ENCODE peak calls at places on chromosomes 6 and 20, in six cellular contexts. J is upper lobe of left lung, G is adrenal gland, E is uterus, M is HCT116, C is spleen. X is an unnamed sample.

GRCh38 chr6:133132092-133132491 is 109.1 kb upstream of the EYA4 start:
- DNase-seq in G (no peak), M (no peak), J (no peak), C (no peak), E (no peak), X (no peak)

GRCh38 chr6:46606318-46606717 is 46.3 kb downstream of the CYP39A1 start:
- DNase-seq in C (no peak), E (no peak), J (no peak), M (no peak), G (no peak), X (no peak)

GRCh38 chr20:44527716-44528199 is 5.9 kb upstream of the SERINC3 start:
- DNase-seq in J (no peak), M (no peak), E (no peak), C (no peak), G (no peak), X (no peak)

GRCh38 chr20:58691773-58692578 is 624 bp upstream of the NPEPL1 start:
- DNase-seq in M (no peak), C (peak), J (peak), G (peak), E (peak), X (no peak)

GRCh38 chr20:21026951-21027350 is 79.2 kb downstream of the LINC00237 start:
- DNase-seq in E (no peak), C (no peak), G (no peak), M (no peak), J (no peak), X (no peak)

GRCh38 chr6:168216741-168217140 is 102.8 kb downstream of the DACT2 start:
- DNase-seq in J (no peak), E (no peak), G (no peak), M (no peak), C (no peak), X (peak)

GRCh38 chr6:140572129-140572528 is 1197.7 kb upstream of the CITED2 start:
- DNase-seq in E (no peak), C (no peak), G (no peak), J (no peak), M (no peak), X (no peak)

GRCh38 chr6:715709-716450 is 22.9 kb upstream of the EXOC2 start:
- DNase-seq in C (no peak), G (no peak), J (no peak), M (no peak), E (no peak), X (no peak)

GRCh38 chr6:13091192-13091591 is 237.1 kb downstream of the TBC1D7 start:
- DNase-seq in J (no peak), C (no peak), G (no peak), E (no peak), M (no peak), X (no peak)

GRCh38 chr20:34927736-34928135 is 27.9 kb downstream of the GSS start:
- DNase-seq in M (no peak), E (no peak), J (no peak), G (no peak), C (no peak), X (no peak)

GRCh38 chr6:26043389-26044139 is 43.7 kb upstream of the HFE start:
- DNase-seq in C (peak), M (no peak), J (peak), G (peak), E (peak), X (peak)

GRCh38 chr6:1190361-1190760 is 121.5 kb upstream of the FOXQ1 start:
- DNase-seq in M (no peak), J (no peak), E (no peak), G (no peak), C (no peak), X (no peak)

DNA sequence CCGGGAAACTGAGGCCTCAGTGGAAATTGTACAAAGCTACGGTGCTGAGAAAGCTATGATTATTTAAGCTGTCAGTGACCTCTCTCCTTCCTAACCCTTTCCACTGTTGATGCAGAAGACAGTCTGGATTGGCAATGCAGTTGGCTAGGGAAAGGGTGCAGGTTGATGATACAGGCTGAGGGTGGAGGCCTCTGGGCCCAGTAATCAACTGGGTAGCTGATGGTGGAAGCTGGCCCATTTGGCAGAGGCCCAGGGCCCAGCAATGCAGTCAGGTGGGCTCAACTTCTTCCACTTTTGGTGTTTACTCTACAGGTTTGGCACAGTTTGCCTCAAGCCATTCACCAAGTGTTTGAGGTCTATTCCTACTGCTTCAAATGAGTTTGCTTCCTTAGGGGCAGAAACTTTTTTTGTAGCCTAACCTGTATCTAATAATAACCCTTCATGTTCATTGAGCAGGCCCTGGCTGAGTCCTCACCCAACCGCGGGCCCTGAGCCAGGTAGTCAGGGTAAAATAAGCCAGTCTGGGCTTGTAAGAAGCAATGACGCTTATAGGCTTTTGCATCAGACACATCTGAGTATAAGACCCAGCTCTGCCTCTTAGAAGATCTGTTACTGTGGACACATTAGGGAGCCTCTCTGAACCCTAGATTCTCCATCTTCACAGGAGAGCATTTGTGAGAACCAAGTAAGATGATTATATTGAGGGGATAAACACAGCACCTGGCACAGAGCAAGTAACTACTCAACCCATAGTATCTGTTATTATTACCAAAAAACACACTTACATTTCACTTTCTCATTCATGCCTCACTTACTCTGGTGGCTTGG is 12.0 kb downstream of the BCL2L1 start:
- DNase-seq in M (no peak), E (no peak), C (no peak), J (no peak), G (no peak), X (peak)
- TF ChIP-seq POLR2A in M (no peak), E (no peak), C (no peak), J (no peak), G (no peak), X (no peak)

DNA sequence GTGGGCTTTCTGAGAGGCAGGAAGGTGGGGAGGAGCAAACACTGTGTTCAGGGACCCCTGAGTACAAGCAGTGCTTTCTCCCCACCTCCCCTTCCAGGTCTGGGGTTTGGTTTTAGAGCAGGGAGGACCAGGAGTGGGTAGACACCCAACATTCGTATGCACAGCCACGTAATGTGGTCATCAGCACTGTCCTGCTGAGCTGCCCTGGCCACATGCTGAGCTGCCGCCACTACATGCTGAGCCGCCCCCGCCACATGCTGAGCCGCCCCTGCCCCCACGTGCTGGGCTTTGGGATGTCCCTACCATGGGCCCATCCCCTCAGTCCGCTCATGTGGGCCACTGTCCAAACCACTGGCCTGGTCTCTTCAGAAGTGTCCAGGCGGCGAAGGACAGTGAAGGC is 214.9 kb upstream of the CST7 start:
- DNase-seq in G (no peak), M (no peak), J (peak), C (no peak), E (no peak), X (no peak)
- H3K4me3 ChIP-seq in G (no peak), M (no peak), J (no peak), C (no peak), E (no peak), X (no peak)

GRCh38 chr6:108562503-108562993 is 1.8 kb downstream of the FOXO3 start:
- DNase-seq in M (peak), C (peak), G (peak), J (peak), E (peak), X (peak)
- TF ChIP-seq POLR2A in M (no peak), C (no peak), G (no peak), J (peak), E (peak), X (no peak)

GRCh38 chr6:56914791-56915658 is 39.9 kb upstream of the BEND6 start:
- DNase-seq in G (peak), M (no peak), E (no peak), J (no peak), C (no peak), X (no peak)
- H3K4me3 ChIP-seq in G (no peak), M (no peak), E (no peak), J (no peak), C (no peak), X (no peak)

GRCh38 chr20:36591854-36592641 is 13.5 kb upstream of the RAB5IF start:
- DNase-seq in M (peak), E (peak), J (no peak), C (no peak), G (no peak), X (no peak)
- TF ChIP-seq POLR2A in M (no peak), E (no peak), J (no peak), C (no peak), G (no peak), X (no peak)

GRCh38 chr6:79422666-79423065 is 114.6 kb downstream of the LCA5 start:
- DNase-seq in E (no peak), M (no peak), G (no peak), J (no peak), C (no peak), X (no peak)
- H3K4me3 ChIP-seq in E (no peak), M (no peak), G (no peak), J (no peak), C (no peak), X (no peak)

X was measured in lower leg skin.